ENCODE peak calls at places on chromosomes 12 and 14, in ten cellular contexts. L is GM12865; J is CD4-positive, CD25-positive, alpha-beta regulatory T cell; F is psoas muscle; S is hepatocyte; B is transverse colon; P is heart right ventricle; U is uterus; M is HCT116; R is cardiac muscle cell. Y is an unnamed sample.

GRCh38 chr12:63916561-63917476 is 72.3 kb downstream of the SRGAP1 start:
- DNase-seq in L (no peak), J (no peak), F (no peak), S (no peak), B (no peak), P (no peak), U (no peak), M (no peak), R (no peak), Y (no peak)

GRCh38 chr12:104722541-104723534 is 235.3 kb downstream of the SLC41A2 start:
- DNase-seq in L (peak; percentile 74), J (no peak), F (no peak), S (no peak), B (no peak), P (no peak), U (no peak), M (no peak), R (no peak), Y (no peak)

GRCh38 chr14:51733147-51733546 is 81.4 kb downstream of the FRMD6 start:
- DNase-seq in L (no peak), J (no peak), F (no peak), S (no peak), B (no peak), P (no peak), U (no peak), M (no peak), R (no peak), Y (no peak)

GRCh38 chr14:58637040-58637390 is 747 bp upstream of the DACT1 start:
- DNase-seq in L (peak; percentile 44), J (no peak), F (peak; percentile 37), S (peak; percentile 86), B (peak; percentile 62), P (peak; percentile 19), U (peak; percentile 59), M (no peak), R (peak; percentile 58), Y (no peak)

GRCh38 chr12:107320929-107321618 is 227.7 kb upstream of the CRY1 start:
- DNase-seq in L (no peak), J (peak; percentile 76), F (peak; percentile 15), S (peak; percentile 53), B (peak; percentile 31), P (no peak), U (no peak), M (no peak), R (peak; percentile 30), Y (no peak)

GRCh38 chr12:120156315-120157259 is 37.9 kb downstream of the GCN1 start:
- DNase-seq in L (no peak), J (no peak), F (no peak), S (no peak), B (no peak), P (no peak), U (no peak), M (no peak), R (no peak), Y (no peak)

GRCh38 chr12:79083181-79083580 is 218.6 kb downstream of the SYT1 start:
- DNase-seq in L (no peak), J (no peak), F (no peak), S (no peak), B (no peak), P (no peak), U (no peak), M (no peak), R (no peak), Y (no peak)

GRCh38 chr12:94151577-94151976 is 3.2 kb downstream of the PLXNC1 start:
- DNase-seq in L (no peak), J (no peak), F (no peak), S (peak; percentile 67), B (peak; percentile 59), P (no peak), U (no peak), M (no peak), R (no peak), Y (no peak)

GRCh38 chr12:11904124-11904523 is 166.6 kb upstream of the BCL2L14 start:
- DNase-seq in L (no peak), J (no peak), F (no peak), S (no peak), B (no peak), P (no peak), U (no peak), M (no peak), R (no peak), Y (no peak)

GRCh38 chr12:85000766-85001165 is 35.3 kb downstream of the TSPAN19 start:
- DNase-seq in L (no peak), J (no peak), F (no peak), S (no peak), B (no peak), P (no peak), U (no peak), M (no peak), R (no peak), Y (no peak)

GRCh38 chr12:66662179-66662578 is 16.7 kb downstream of the GRIP1 start:
- DNase-seq in L (no peak), J (no peak), F (no peak), S (no peak), B (no peak), P (no peak), U (no peak), M (no peak), R (no peak), Y (no peak)

GRCh38 chr12:7433276-7433822 is 10.6 kb downstream of the CD163L1 start:
- DNase-seq in L (no peak), J (no peak), F (no peak), S (no peak), B (no peak), P (no peak), U (no peak), M (peak; percentile 26), R (no peak), Y (no peak)

GRCh38 chr12:109759595-109759994 is 46.0 kb downstream of the FAM222A start:
- DNase-seq in L (no peak), J (no peak), F (no peak), S (no peak), B (peak; percentile 6), P (no peak), U (no peak), M (no peak), R (peak; percentile 46), Y (no peak)

DNA sequence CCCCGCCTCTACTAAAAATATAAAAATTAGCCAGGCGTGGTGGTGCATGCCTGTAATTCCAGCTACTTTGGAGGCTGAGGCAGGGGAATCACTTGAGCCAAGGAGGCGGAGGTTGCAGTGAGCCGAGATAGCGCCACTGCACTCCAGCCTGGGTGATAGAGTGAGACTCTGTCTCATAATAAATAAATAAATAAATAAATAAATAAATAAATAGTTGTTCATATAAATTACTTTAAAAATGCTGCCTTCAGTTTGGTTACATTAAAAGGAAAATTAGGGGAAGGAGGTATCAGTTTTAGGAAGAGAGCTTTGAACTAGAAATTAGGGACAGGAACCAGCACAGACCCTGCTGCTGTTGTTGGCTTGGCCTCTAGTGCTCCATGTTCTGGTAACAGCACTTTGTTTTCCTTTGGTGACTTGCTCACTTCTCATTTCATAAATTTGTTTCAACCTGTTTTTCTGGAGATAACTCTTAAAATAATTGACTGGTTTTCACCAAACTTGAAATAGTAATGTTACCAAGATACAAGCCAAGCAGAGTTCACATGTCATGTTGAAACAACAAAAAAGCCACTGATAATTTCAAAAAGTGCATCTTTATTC is 22.9 kb upstream of the PTPRB start:
- DNase-seq in L (no peak), J (no peak), F (no peak), S (no peak), B (no peak), P (no peak), U (no peak), M (no peak), R (no peak), Y (no peak)
- H3K4me3 ChIP-seq in L (no peak overlapping the region), J (no peak overlapping the region), F (no peak overlapping the region), S (no peak overlapping the region), B (no peak overlapping the region), P (no peak overlapping the region), U (no peak overlapping the region), M (no peak overlapping the region), R (no peak overlapping the region), Y (no peak overlapping the region)

DNA sequence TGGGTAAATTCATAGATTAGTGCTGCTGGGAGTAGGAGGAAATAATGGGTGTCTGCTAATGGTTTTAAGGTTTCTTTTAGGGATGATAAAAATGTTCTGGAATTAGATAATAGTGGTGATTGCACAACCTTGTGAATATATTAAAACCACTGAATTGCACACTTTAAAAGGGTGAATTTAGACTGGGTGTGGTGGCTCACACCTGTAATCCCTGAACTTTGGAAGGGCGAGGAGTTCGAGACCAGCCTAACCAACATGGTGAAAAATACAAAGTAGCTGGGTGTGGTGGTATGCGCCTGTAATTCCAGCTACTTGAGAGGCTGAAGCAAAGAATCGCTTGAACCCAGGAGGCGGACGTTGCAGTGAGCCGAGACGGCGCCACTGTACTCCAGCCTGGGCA is 1.3 kb downstream of the RAD52 start:
- DNase-seq in L (peak; percentile 13), J (no peak), F (no peak), S (no peak), B (peak; percentile 52), P (no peak), U (no peak), M (no peak), R (no peak), Y (no peak)
- H3K4me3 ChIP-seq in L (peak overlapping the region; percentile 77), J (peak overlapping the region; percentile 18), F (peak overlapping the region; percentile 95), S (peak overlapping the region; percentile 61), B (peak overlapping the region; percentile 68), P (peak overlapping the region; percentile 58), U (no peak overlapping the region), M (peak overlapping the region; percentile 94), R (peak overlapping the region; percentile 53), Y (peak overlapping the region; percentile 97)

GRCh38 chr12:8887285-8887715 is 27.0 kb upstream of the PHC1 start:
- DNase-seq in L (no peak), J (no peak), F (no peak), S (no peak), B (no peak), P (no peak), U (no peak), M (no peak), R (no peak), Y (no peak)
- H3K4me3 ChIP-seq in L (no peak overlapping the region), J (no peak overlapping the region), F (no peak overlapping the region), S (no peak overlapping the region), B (no peak overlapping the region), P (no peak overlapping the region), U (no peak overlapping the region), M (no peak overlapping the region), R (no peak overlapping the region), Y (no peak overlapping the region)

GRCh38 chr14:33484264-33484663 is 466.6 kb downstream of the EGLN3 start:
- DNase-seq in L (no peak), J (no peak), F (no peak), S (no peak), B (no peak), P (no peak), U (no peak), M (no peak), R (peak; percentile 69), Y (no peak)

GRCh38 chr14:33477752-33478151 is 473.1 kb downstream of the EGLN3 start:
- DNase-seq in L (no peak), J (no peak), F (no peak), S (no peak), B (no peak), P (no peak), U (no peak), M (no peak), R (no peak), Y (no peak)

GRCh38 chr14:33486499-33486898 is 464.4 kb downstream of the EGLN3 start:
- DNase-seq in L (no peak), J (no peak), F (no peak), S (no peak), B (no peak), P (no peak), U (no peak), M (no peak), R (no peak), Y (no peak)

GRCh38 chr14:33480589-33481184 is 470.2 kb downstream of the EGLN3 start:
- DNase-seq in L (no peak), J (no peak), F (no peak), S (no peak), B (no peak), P (no peak), U (no peak), M (no peak), R (no peak), Y (no peak)

GRCh38 chr14:33483110-33483509 is 467.8 kb downstream of the EGLN3 start:
- DNase-seq in L (no peak), J (no peak), F (no peak), S (no peak), B (no peak), P (no peak), U (no peak), M (no peak), R (no peak), Y (no peak)
- H3K4me3 ChIP-seq in L (no peak overlapping the region), J (no peak overlapping the region), F (no peak overlapping the region), S (no peak overlapping the region), B (no peak overlapping the region), P (no peak overlapping the region), U (no peak overlapping the region), M (no peak overlapping the region), R (no peak overlapping the region), Y (no peak overlapping the region)